ENCODE peak calls at places on chromosomes 7 and 10, in eight cellular contexts. E is neural progenitor cell, Z is GM23338, X is HCT116, D is SK-N-SH, R is MM.1S, Q is PC-3, J is OCI-LY7. W is an unnamed sample. For H3K36me3, the result is how much of the 10 kb centered on the place peaks cover.

GRCh38 chr10:26879744-26880143 is 19.0 kb upstream of the ABI1 start:
- DNase-seq in Q (peak), D (no peak), R (peak), Z (no peak), J (peak), X (no peak), E (no peak), W (no peak)

GRCh38 chr7:43078794-43079193 is 33.7 kb upstream of the HECW1 start:
- DNase-seq in R (no peak), D (no peak), X (no peak), Z (peak), Q (no peak), E (no peak), J (no peak), W (no peak)

GRCh38 chr7:44223362-44224114 is 22.8 kb downstream of the YKT6 start:
- DNase-seq in Q (no peak), X (no peak), E (peak), J (no peak), R (no peak), D (peak), Z (no peak), W (no peak)

GRCh38 chr10:101682172-101682825 is 12.7 kb downstream of the FBXW4 start:
- DNase-seq in D (no peak), E (no peak), J (peak), Z (no peak), X (no peak), R (no peak), Q (no peak), W (no peak)

GRCh38 chr7:49564379-49564714 is 209.1 kb upstream of the VWC2 start:
- DNase-seq in E (no peak), J (no peak), X (no peak), Z (no peak), R (no peak), Q (no peak), D (no peak), W (no peak)

GRCh38 chr10:60663850-60664249 is 114.4 kb upstream of the CDK1 start:
- DNase-seq in X (no peak), Z (no peak), J (no peak), E (no peak), D (no peak), R (no peak), Q (no peak), W (no peak)

GRCh38 chr7:145986248-145986874 is 130.2 kb upstream of the CNTNAP2 start:
- DNase-seq in R (peak), J (no peak), Q (peak), E (no peak), X (no peak), D (no peak), Z (no peak), W (no peak)

GRCh38 chr7:18829518-18830252 is 287.8 kb downstream of the TWIST1 start:
- DNase-seq in Q (no peak), E (no peak), D (peak), J (no peak), Z (no peak), R (no peak), X (no peak), W (no peak)

DNA sequence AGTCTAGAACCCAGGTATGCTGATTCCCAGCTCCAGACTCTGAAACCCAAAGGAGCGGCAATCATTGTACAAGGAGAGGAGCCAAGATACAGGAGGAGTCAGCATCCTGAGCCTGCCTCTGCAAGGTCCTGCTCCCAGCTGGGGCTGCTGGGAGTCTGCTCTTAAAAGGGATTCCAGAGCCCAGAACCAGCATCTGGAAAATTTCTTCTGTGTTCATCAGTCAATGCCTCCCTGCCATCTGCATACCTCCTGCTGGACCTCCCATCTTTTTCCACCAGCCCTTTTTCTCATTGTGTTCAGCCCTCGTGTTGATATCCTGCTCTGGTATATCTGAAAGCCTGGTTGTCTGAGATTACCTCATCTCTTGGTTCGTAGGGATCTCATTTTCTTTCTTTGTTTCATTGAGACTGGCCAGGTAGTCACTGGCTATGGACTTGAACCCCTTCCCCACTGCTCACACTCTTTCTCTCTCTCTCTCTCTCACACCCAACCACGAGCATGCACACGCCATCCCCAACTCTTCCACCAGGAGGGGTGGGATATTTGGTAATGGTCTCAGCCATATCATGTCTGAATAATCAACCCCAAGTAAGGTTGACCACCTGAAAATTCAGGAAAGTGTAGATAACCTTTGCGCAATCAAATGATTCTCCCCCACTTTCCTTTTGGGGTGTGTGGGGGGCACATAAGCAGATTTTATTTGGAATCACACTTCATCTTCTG is 608.8 kb downstream of the LRMDA start:
- DNase-seq in Z (peak), X (no peak), J (no peak), D (no peak), Q (no peak), R (no peak), E (no peak), W (no peak)
- TF ChIP-seq CTCF in Z (peak), X (peak), J (no peak), D (no peak), Q (no peak), R (no peak), E (peak), W (no peak)

DNA sequence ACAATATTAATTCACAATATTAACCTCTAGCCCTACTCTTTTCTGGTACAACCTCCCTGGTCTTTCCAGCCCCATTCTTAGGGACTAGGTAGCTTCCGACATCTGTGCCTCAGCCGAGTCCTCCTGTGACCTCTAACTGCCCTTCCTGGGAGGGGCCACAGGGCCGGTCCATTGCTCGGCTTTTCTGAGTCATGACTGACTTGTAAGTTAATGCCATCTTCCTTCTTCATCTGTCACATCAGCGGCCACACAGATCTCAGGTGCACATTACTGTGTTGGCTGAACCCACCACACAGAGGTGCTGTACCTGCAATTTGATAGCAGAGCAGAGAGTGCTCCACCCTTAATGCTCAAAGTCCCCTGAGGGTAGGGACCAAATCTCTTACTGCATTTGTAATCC is 4.1 kb upstream of the CPA4 start:
- DNase-seq in Z (no peak), D (no peak), Q (peak), R (no peak), J (no peak), X (peak), E (no peak), W (no peak)
- H3K36me3 ChIP-seq in Z (under half), D (under half), Q (under half), R (under half), J (under half), X (under half), E (under half), W (under half)

GRCh38 chr10:87579563-87579962 is 74.9 kb downstream of the MINPP1 start:
- DNase-seq in D (no peak), Z (no peak), R (no peak), X (no peak), J (no peak), Q (peak), E (no peak), W (no peak)

GRCh38 chr10:87578799-87579401 is 74.2 kb downstream of the MINPP1 start:
- DNase-seq in D (no peak), E (peak), J (no peak), Z (no peak), X (no peak), Q (peak), R (no peak), W (peak)

GRCh38 chr10:87575851-87576250 is 71.2 kb downstream of the MINPP1 start:
- DNase-seq in R (no peak), Q (no peak), Z (no peak), J (no peak), D (no peak), E (no peak), X (no peak), W (no peak)

DNA sequence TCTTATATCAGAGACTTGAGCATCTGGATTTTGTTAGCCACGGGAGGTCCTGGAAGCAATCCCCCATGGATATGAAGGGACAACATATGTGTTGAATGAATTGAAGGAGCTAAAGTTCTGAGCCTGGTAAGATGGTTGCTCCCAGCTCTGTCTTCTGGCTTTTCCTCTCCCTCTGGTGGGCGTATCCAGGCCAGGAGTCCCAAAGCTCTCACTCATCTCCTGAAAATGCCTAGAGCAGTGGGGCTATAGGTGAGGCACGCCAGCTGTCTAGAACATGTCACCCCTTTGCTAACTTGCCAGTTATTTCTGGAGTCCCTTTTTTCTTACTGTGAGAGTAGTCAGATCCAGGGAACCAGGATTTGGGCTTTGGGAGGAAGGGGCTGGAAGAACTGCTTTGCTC is 73.5 kb downstream of the MINPP1 start:
- DNase-seq in D (no peak), J (no peak), X (no peak), Z (no peak), R (no peak), E (no peak), Q (no peak), W (no peak)
- TF ChIP-seq EZH2phosphoT487 in D (no peak), J (no peak), X (no peak), Z (no peak), R (no peak), E (no peak), Q (no peak), W (no peak)

GRCh38 chr7:63012633-63013183 is 985.9 kb upstream of the ZNF722 start:
- DNase-seq in Z (no peak), X (no peak), E (no peak), Q (no peak), R (no peak), J (no peak), D (no peak), W (no peak)

GRCh38 chr7:63009771-63010170 is 988.9 kb upstream of the ZNF722 start:
- DNase-seq in E (no peak), X (no peak), R (no peak), D (no peak), J (no peak), Z (no peak), Q (no peak), W (no peak)

GRCh38 chr7:63008366-63008765 is 990.3 kb upstream of the ZNF722 start:
- DNase-seq in E (no peak), D (no peak), X (no peak), Z (peak), R (no peak), J (no peak), Q (no peak), W (no peak)
- TF ChIP-seq CTCF in E (peak), D (peak), X (peak), Z (peak), R (no peak), J (peak), Q (peak), W (no peak)

GRCh38 chr10:12202230-12202629 is 6.2 kb downstream of the CDC123 start:
- DNase-seq in Q (no peak), R (no peak), X (no peak), D (no peak), Z (no peak), E (no peak), J (no peak), W (no peak)

GRCh38 chr10:12198156-12198555 is 2.2 kb downstream of the CDC123 start:
- DNase-seq in R (no peak), Q (no peak), X (no peak), D (no peak), E (no peak), Z (no peak), J (peak), W (no peak)

GRCh38 chr10:12200850-12201249 is 4.9 kb downstream of the CDC123 start:
- DNase-seq in D (no peak), J (no peak), X (no peak), E (no peak), R (no peak), Z (no peak), Q (no peak), W (no peak)

GRCh38 chr10:12205082-12205481 is 9.1 kb downstream of the CDC123 start:
- DNase-seq in D (no peak), E (no peak), J (no peak), Q (no peak), X (no peak), Z (no peak), R (no peak), W (no peak)

DNA sequence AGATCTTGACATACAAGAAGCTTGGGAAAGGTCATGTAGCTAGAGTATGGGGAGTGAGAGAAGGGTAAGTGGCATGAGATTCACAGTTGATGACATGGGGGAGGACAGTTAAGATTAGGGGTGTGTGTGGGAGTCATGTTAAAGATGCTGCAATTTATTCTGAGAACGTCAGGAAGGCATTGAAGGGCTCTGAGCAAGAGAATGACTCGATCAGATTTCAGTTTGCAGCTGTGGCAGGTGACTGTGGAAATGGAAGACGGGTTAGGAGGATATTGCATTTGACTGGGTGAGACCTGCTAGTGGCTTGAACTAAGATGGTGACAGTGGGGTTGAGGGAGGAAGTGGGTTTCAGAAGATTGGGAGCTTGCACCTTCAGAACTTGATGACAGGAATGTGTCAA is 5.6 kb downstream of the CDC123 start:
- DNase-seq in X (no peak), D (no peak), Q (no peak), R (no peak), Z (no peak), J (no peak), E (no peak), W (no peak)
- H3K36me3 ChIP-seq in X (under half), D (half or more), Q (under half), R (under half), Z (half or more), J (half or more), E (under half), W (under half)